ENCODE peak calls at places on chromosomes 1 and 21, in eight cellular contexts. One of them, this sample, is unnamed.

GRCh38 chr1:201500670-201501120 is 6.2 kb downstream of the CSRP1 start:
- DNase-seq in GM23248: peak
- DNase-seq in kidney: peak
- DNase-seq in fibroblast of mammary gland: no peak
- DNase-seq in AG09309: no peak
- DNase-seq in AG04449: no peak
- DNase-seq in fibroblast of the aortic adventitia: peak
- DNase-seq in transverse colon: no peak
- DNase-seq in this sample: peak

GRCh38 chr1:50308883-50309282 is 114.4 kb downstream of the DMRTA2 start:
- DNase-seq in kidney: no peak
- DNase-seq in fibroblast of the aortic adventitia: peak
- DNase-seq in AG09309: no peak
- DNase-seq in transverse colon: no peak
- DNase-seq in AG04449: no peak
- DNase-seq in fibroblast of mammary gland: peak
- DNase-seq in GM23248: peak
- DNase-seq in this sample: peak

GRCh38 chr1:81157686-81158085 is 643.0 kb upstream of the ADGRL2 start:
- DNase-seq in fibroblast of mammary gland: peak
- DNase-seq in AG09309: no peak
- DNase-seq in GM23248: peak
- DNase-seq in kidney: no peak
- DNase-seq in fibroblast of the aortic adventitia: peak
- DNase-seq in AG04449: no peak
- DNase-seq in transverse colon: no peak
- DNase-seq in this sample: no peak

GRCh38 chr1:17735791-17736190 is 19.3 kb upstream of the ACTL8 start:
- DNase-seq in fibroblast of the aortic adventitia: no peak
- DNase-seq in kidney: no peak
- DNase-seq in AG09309: no peak
- DNase-seq in GM23248: no peak
- DNase-seq in AG04449: no peak
- DNase-seq in transverse colon: no peak
- DNase-seq in fibroblast of mammary gland: no peak
- DNase-seq in this sample: no peak

GRCh38 chr21:45128613-45129226 is 54.3 kb downstream of the ADARB1 start:
- DNase-seq in GM23248: peak
- DNase-seq in AG04449: no peak
- DNase-seq in AG09309: no peak
- DNase-seq in kidney: no peak
- DNase-seq in fibroblast of mammary gland: peak
- DNase-seq in fibroblast of the aortic adventitia: peak
- DNase-seq in transverse colon: peak
- DNase-seq in this sample: peak

GRCh38 chr1:46301406-46302090 is 1.9 kb downstream of the LRRC41 start:
- DNase-seq in fibroblast of mammary gland: peak
- DNase-seq in AG09309: no peak
- DNase-seq in GM23248: peak
- DNase-seq in kidney: peak
- DNase-seq in AG04449: no peak
- DNase-seq in transverse colon: no peak
- DNase-seq in fibroblast of the aortic adventitia: peak
- DNase-seq in this sample: peak

GRCh38 chr1:160284220-160284781 is 632 bp downstream of the PEX19 start:
- DNase-seq in GM23248: peak
- DNase-seq in AG04449: no peak
- DNase-seq in fibroblast of mammary gland: peak
- DNase-seq in AG09309: no peak
- DNase-seq in fibroblast of the aortic adventitia: peak
- DNase-seq in kidney: no peak
- DNase-seq in transverse colon: peak
- DNase-seq in this sample: peak

GRCh38 chr1:26794391-26794790 is 6.6 kb downstream of the PIGV start:
- DNase-seq in AG04449: no peak
- DNase-seq in AG09309: no peak
- DNase-seq in transverse colon: no peak
- DNase-seq in fibroblast of mammary gland: no peak
- DNase-seq in GM23248: no peak
- DNase-seq in kidney: no peak
- DNase-seq in fibroblast of the aortic adventitia: no peak
- DNase-seq in this sample: no peak

GRCh38 chr1:206004821-206005220 is 1.6 kb upstream of the RAB7B start:
- DNase-seq in GM23248: no peak
- DNase-seq in fibroblast of the aortic adventitia: no peak
- DNase-seq in AG09309: no peak
- DNase-seq in kidney: no peak
- DNase-seq in fibroblast of mammary gland: no peak
- DNase-seq in AG04449: no peak
- DNase-seq in transverse colon: no peak
- DNase-seq in this sample: no peak

GRCh38 chr21:25895565-25896205 is 160.9 kb downstream of the GABPA start:
- DNase-seq in GM23248: peak
- DNase-seq in AG04449: no peak
- DNase-seq in AG09309: peak
- DNase-seq in fibroblast of mammary gland: peak
- DNase-seq in kidney: no peak
- DNase-seq in transverse colon: no peak
- DNase-seq in fibroblast of the aortic adventitia: peak
- DNase-seq in this sample: peak

GRCh38 chr1:226827968-226828513 is 42.4 kb upstream of the PSEN2 start:
- DNase-seq in AG04449: peak
- DNase-seq in fibroblast of the aortic adventitia: peak
- DNase-seq in fibroblast of mammary gland: peak
- DNase-seq in kidney: peak
- DNase-seq in transverse colon: peak
- DNase-seq in GM23248: peak
- DNase-seq in AG09309: peak
- DNase-seq in this sample: peak

DNA sequence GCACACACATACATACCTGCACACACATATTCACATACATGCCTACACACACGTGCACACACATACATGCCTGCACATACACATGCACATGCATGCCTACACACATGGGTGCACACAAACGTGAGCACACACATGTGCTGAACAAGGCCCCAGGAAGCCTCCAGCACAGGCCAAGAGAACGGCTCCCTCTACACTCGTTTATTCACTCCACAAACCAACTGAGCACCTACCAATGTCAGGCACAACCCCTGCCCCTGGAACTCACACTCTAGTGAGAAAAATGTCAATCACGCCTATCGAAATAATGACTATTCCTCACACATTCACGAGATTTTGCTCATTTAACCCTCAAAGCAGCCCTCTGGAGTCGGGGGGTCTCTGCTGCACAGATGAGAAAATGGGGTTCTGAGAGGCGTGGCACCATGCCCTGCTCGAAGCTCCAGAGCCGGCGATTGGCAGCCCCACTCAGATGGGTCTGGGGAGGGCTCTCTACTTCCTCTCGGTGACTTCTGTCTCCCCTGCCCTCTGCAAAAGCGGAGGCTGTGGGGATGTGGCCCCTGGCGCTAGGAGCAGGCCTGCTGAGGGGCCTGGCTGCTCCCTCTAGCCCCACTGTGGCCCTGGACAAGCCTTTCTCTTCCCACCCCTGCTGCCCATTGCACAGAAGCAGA is 90.2 kb upstream of the RUNX3 start:
- DNase-seq in GM23248: no peak
- DNase-seq in fibroblast of mammary gland: no peak
- DNase-seq in transverse colon: no peak
- DNase-seq in AG04449: no peak
- DNase-seq in kidney: no peak
- DNase-seq in AG09309: no peak
- DNase-seq in fibroblast of the aortic adventitia: no peak
- DNase-seq in this sample: no peak
- H3K4me3 ChIP-seq in GM23248: no peak
- H3K4me3 ChIP-seq in fibroblast of mammary gland: no peak
- H3K4me3 ChIP-seq in transverse colon: no peak
- H3K4me3 ChIP-seq in AG04449: no peak
- H3K4me3 ChIP-seq in kidney: no peak
- H3K4me3 ChIP-seq in AG09309: no peak
- H3K4me3 ChIP-seq in fibroblast of the aortic adventitia: no peak
- H3K4me3 ChIP-seq in this sample: no peak

GRCh38 chr1:116877369-116877768 is 32.3 kb upstream of the PTGFRN start:
- DNase-seq in fibroblast of the aortic adventitia: no peak
- DNase-seq in AG09309: no peak
- DNase-seq in kidney: no peak
- DNase-seq in AG04449: no peak
- DNase-seq in fibroblast of mammary gland: peak
- DNase-seq in transverse colon: no peak
- DNase-seq in GM23248: no peak
- DNase-seq in this sample: no peak

GRCh38 chr1:116881879-116882520 is 27.7 kb upstream of the PTGFRN start:
- DNase-seq in GM23248: peak
- DNase-seq in fibroblast of mammary gland: peak
- DNase-seq in transverse colon: peak
- DNase-seq in kidney: no peak
- DNase-seq in fibroblast of the aortic adventitia: peak
- DNase-seq in AG09309: peak
- DNase-seq in AG04449: peak
- DNase-seq in this sample: peak

GRCh38 chr1:116880952-116881351 is 28.8 kb upstream of the PTGFRN start:
- DNase-seq in AG09309: no peak
- DNase-seq in fibroblast of mammary gland: peak
- DNase-seq in AG04449: no peak
- DNase-seq in transverse colon: no peak
- DNase-seq in fibroblast of the aortic adventitia: peak
- DNase-seq in GM23248: peak
- DNase-seq in kidney: no peak
- DNase-seq in this sample: peak

GRCh38 chr1:116879478-116880133 is 30.1 kb upstream of the PTGFRN start:
- DNase-seq in kidney: no peak
- DNase-seq in GM23248: no peak
- DNase-seq in fibroblast of mammary gland: no peak
- DNase-seq in AG09309: no peak
- DNase-seq in AG04449: no peak
- DNase-seq in transverse colon: no peak
- DNase-seq in fibroblast of the aortic adventitia: no peak
- DNase-seq in this sample: no peak

GRCh38 chr1:116878804-116879477 is 30.8 kb upstream of the PTGFRN start:
- DNase-seq in fibroblast of the aortic adventitia: peak
- DNase-seq in AG04449: no peak
- DNase-seq in fibroblast of mammary gland: peak
- DNase-seq in GM23248: peak
- DNase-seq in kidney: no peak
- DNase-seq in AG09309: no peak
- DNase-seq in transverse colon: no peak
- DNase-seq in this sample: peak
- H3K4me3 ChIP-seq in fibroblast of the aortic adventitia: peak
- H3K4me3 ChIP-seq in AG04449: peak
- H3K4me3 ChIP-seq in fibroblast of mammary gland: peak
- H3K4me3 ChIP-seq in GM23248: peak
- H3K4me3 ChIP-seq in kidney: peak
- H3K4me3 ChIP-seq in AG09309: peak
- H3K4me3 ChIP-seq in transverse colon: no peak
- H3K4me3 ChIP-seq in this sample: peak

DNA sequence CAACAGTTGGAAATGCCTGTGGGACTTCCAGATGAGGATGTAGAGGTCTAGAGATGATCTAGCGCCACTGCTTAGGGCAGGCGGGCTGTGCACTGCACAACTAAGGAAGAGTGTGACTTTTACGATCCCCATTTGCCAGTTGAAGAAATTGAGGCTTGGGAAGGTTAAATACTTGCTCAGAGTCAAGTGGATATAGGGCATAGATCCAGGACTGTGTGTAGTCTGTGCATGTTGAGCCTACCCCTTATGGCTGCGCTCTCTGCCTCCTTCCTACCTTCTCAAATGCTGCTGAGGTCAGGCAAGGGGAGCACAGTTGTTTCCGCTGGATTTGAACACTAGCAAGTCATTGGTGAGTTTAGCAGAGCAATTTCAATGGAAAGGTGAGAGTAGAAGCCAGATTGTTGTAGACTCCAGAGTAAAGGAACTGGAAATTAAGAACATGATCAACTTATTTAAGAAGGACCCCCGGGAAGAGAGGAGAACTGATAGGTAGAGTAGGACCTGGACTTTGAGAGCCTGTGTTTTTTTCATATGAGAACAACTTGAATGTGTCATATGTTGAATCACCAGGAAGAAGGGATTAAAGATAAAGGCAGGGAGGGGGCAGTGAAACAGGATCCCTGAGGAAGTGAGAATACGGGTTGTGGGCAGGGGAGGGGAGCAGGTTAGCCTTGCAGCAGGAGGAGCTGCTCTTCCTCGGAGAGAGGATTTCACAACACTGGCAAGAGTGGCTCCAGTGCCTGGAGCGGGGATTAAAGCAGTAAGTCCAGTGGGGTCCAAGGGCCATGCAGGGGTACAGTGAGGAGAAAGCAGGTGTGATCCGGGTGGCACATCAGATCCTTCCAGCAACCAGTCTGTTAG is 2.7 kb downstream of the CAPN2 start:
- DNase-seq in fibroblast of the aortic adventitia: peak
- DNase-seq in fibroblast of mammary gland: peak
- DNase-seq in AG04449: no peak
- DNase-seq in kidney: no peak
- DNase-seq in transverse colon: peak
- DNase-seq in AG09309: peak
- DNase-seq in GM23248: peak
- DNase-seq in this sample: peak
- H3K4me3 ChIP-seq in fibroblast of the aortic adventitia: peak
- H3K4me3 ChIP-seq in fibroblast of mammary gland: peak
- H3K4me3 ChIP-seq in AG04449: peak
- H3K4me3 ChIP-seq in kidney: peak
- H3K4me3 ChIP-seq in transverse colon: no peak
- H3K4me3 ChIP-seq in AG09309: peak
- H3K4me3 ChIP-seq in GM23248: peak
- H3K4me3 ChIP-seq in this sample: peak

GRCh38 chr1:207420109-207420508 is 34.0 kb upstream of the CR2 start:
- DNase-seq in fibroblast of mammary gland: no peak
- DNase-seq in AG09309: no peak
- DNase-seq in GM23248: no peak
- DNase-seq in kidney: no peak
- DNase-seq in fibroblast of the aortic adventitia: no peak
- DNase-seq in AG04449: no peak
- DNase-seq in transverse colon: no peak
- DNase-seq in this sample: no peak

GRCh38 chr1:207412845-207413244 is 41.3 kb upstream of the CR2 start:
- DNase-seq in AG09309: no peak
- DNase-seq in kidney: no peak
- DNase-seq in GM23248: no peak
- DNase-seq in transverse colon: no peak
- DNase-seq in AG04449: no peak
- DNase-seq in fibroblast of mammary gland: no peak
- DNase-seq in fibroblast of the aortic adventitia: no peak
- DNase-seq in this sample: no peak

GRCh38 chr1:207418336-207418735 is 35.8 kb upstream of the CR2 start:
- DNase-seq in GM23248: no peak
- DNase-seq in kidney: no peak
- DNase-seq in fibroblast of mammary gland: no peak
- DNase-seq in transverse colon: no peak
- DNase-seq in AG04449: no peak
- DNase-seq in AG09309: no peak
- DNase-seq in fibroblast of the aortic adventitia: no peak
- DNase-seq in this sample: no peak

DNA sequence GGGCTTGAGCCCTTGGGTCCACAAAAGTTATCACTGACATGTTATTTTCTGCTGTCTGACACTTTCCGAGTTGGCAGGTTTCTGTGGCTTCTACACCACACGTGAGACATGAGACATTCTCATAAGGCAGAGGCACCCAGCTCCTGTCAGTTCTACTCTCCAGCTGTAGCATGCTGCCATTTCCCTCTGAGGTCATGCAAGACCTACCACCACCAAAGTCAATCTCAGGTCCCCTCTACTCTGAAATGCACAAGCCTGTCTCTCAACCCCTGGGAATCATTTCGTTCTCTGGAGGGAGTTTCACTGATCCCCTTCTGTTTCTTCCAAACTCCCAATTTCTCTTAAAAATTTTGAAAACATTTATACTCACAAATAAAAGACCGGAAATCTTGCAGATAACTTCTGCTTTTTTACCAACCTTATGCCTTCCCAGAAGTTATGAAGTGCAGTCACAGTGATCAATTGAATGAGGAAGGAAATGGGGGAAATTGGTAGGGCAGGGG is 39.5 kb upstream of the CR2 start:
- DNase-seq in GM23248: no peak
- DNase-seq in fibroblast of the aortic adventitia: no peak
- DNase-seq in fibroblast of mammary gland: no peak
- DNase-seq in AG04449: no peak
- DNase-seq in kidney: no peak
- DNase-seq in AG09309: no peak
- DNase-seq in transverse colon: no peak
- DNase-seq in this sample: no peak
- H3K4me3 ChIP-seq in GM23248: no peak
- H3K4me3 ChIP-seq in fibroblast of the aortic adventitia: no peak
- H3K4me3 ChIP-seq in fibroblast of mammary gland: no peak
- H3K4me3 ChIP-seq in AG04449: no peak
- H3K4me3 ChIP-seq in kidney: no peak
- H3K4me3 ChIP-seq in AG09309: no peak
- H3K4me3 ChIP-seq in transverse colon: no peak
- H3K4me3 ChIP-seq in this sample: no peak